ENCODE peak calls at places on chromosomes 4 and X, in five cellular contexts. One of them, this sample, is unnamed. For H3K4me1 and H3K27me3, the result is how much of the 10 kb centered on the place peaks cover.

GRCh38 chr4:152417648-152418047 is 118.2 kb downstream of the FBXW7 start:
- DNase-seq in Karpas-422: no peak
- DNase-seq in Panc1: no peak
- DNase-seq in heart right ventricle: no peak
- DNase-seq in CD8-positive, alpha-beta T cell: no peak
- DNase-seq in this sample: no peak

GRCh38 chr4:185036842-185037241 is 18.6 kb downstream of the HELT start:
- DNase-seq in Karpas-422: no peak
- DNase-seq in CD8-positive, alpha-beta T cell: no peak
- DNase-seq in Panc1: no peak
- DNase-seq in heart right ventricle: no peak
- DNase-seq in this sample: no peak

GRCh38 chrX:40174594-40175415 is 77.0 kb upstream of the BCOR start:
- DNase-seq in Panc1: no peak
- DNase-seq in heart right ventricle: no peak
- DNase-seq in CD8-positive, alpha-beta T cell: peak
- DNase-seq in Karpas-422: peak
- DNase-seq in this sample: no peak

GRCh38 chr4:4677825-4678522 is 136.1 kb upstream of the STX18 start:
- DNase-seq in Panc1: no peak
- DNase-seq in heart right ventricle: peak
- DNase-seq in Karpas-422: peak
- DNase-seq in CD8-positive, alpha-beta T cell: no peak
- DNase-seq in this sample: no peak

GRCh38 chr4:56681849-56682175 is 716 bp upstream of the HOPX start:
- DNase-seq in Panc1: no peak
- DNase-seq in CD8-positive, alpha-beta T cell: no peak
- DNase-seq in heart right ventricle: no peak
- DNase-seq in Karpas-422: no peak
- DNase-seq in this sample: no peak

GRCh38 chr4:183008492-183008891 is 90.6 kb upstream of the WWC2 start:
- DNase-seq in Panc1: no peak
- DNase-seq in heart right ventricle: no peak
- DNase-seq in CD8-positive, alpha-beta T cell: no peak
- DNase-seq in Karpas-422: no peak
- DNase-seq in this sample: no peak

GRCh38 chrX:118603981-118604380 is 108.4 kb downstream of the DOCK11 start:
- DNase-seq in Panc1: peak
- DNase-seq in Karpas-422: peak
- DNase-seq in heart right ventricle: peak
- DNase-seq in CD8-positive, alpha-beta T cell: peak
- DNase-seq in this sample: peak

GRCh38 chr4:3765271-3766206 is 646 bp upstream of the ADRA2C start:
- DNase-seq in Karpas-422: no peak
- DNase-seq in CD8-positive, alpha-beta T cell: no peak
- DNase-seq in Panc1: no peak
- DNase-seq in heart right ventricle: peak
- DNase-seq in this sample: no peak

GRCh38 chr4:84573335-84573734 is 9.6 kb upstream of the CDS1 start:
- DNase-seq in Panc1: no peak
- DNase-seq in Karpas-422: no peak
- DNase-seq in heart right ventricle: no peak
- DNase-seq in CD8-positive, alpha-beta T cell: no peak
- DNase-seq in this sample: no peak

GRCh38 chrX:65769564-65770292 is 102.3 kb downstream of the MSN start:
- DNase-seq in CD8-positive, alpha-beta T cell: no peak
- DNase-seq in Karpas-422: no peak
- DNase-seq in heart right ventricle: no peak
- DNase-seq in Panc1: no peak
- DNase-seq in this sample: no peak

GRCh38 chr4:182560358-182560757 is 317.2 kb downstream of the TENM3 start:
- DNase-seq in CD8-positive, alpha-beta T cell: no peak
- DNase-seq in heart right ventricle: no peak
- DNase-seq in Panc1: no peak
- DNase-seq in Karpas-422: no peak
- DNase-seq in this sample: no peak

GRCh38 chr4:80452055-80452454 is 116.5 kb downstream of the CFAP299 start:
- DNase-seq in Panc1: no peak
- DNase-seq in Karpas-422: no peak
- DNase-seq in CD8-positive, alpha-beta T cell: no peak
- DNase-seq in heart right ventricle: no peak
- DNase-seq in this sample: no peak

DNA sequence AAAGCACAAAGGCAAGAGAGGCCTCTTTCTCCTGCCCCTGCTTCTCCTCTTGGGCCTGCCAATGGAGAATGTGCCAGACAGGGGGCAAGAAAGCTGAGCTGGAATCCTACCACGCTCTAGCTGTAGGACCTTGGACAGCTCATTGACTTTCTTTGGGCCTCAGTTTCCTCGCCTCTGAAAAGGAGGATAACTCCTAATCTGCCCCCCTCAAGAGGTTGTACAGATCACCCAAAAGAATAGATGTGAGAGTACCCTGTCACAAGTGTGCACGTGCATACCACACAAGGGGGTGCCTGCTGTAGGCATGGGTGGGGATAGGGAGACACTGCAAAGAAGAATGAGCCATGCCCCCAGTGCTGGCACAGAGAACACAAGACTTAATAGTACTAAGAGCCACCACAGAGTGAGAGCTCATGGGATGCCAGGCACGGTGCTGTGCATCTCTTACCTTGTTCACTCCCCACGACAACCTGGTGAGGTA is 2.3 kb downstream of the SASH3 start:
- DNase-seq in heart right ventricle: no peak
- DNase-seq in CD8-positive, alpha-beta T cell: no peak
- DNase-seq in Karpas-422: no peak
- DNase-seq in Panc1: no peak
- DNase-seq in this sample: peak
- H3K4me1 ChIP-seq in heart right ventricle: under half
- H3K4me1 ChIP-seq in CD8-positive, alpha-beta T cell: half or more
- H3K4me1 ChIP-seq in Karpas-422: half or more
- H3K4me1 ChIP-seq in Panc1: under half
- H3K4me1 ChIP-seq in this sample: under half

GRCh38 chr4:146639414-146639814 is 721 bp downstream of the POU4F2 start:
- DNase-seq in heart right ventricle: no peak
- DNase-seq in Karpas-422: no peak
- DNase-seq in CD8-positive, alpha-beta T cell: no peak
- DNase-seq in Panc1: no peak
- DNase-seq in this sample: no peak
- H3K27me3 ChIP-seq in heart right ventricle: half or more
- H3K27me3 ChIP-seq in Karpas-422: under half
- H3K27me3 ChIP-seq in CD8-positive, alpha-beta T cell: under half
- H3K27me3 ChIP-seq in Panc1: under half
- H3K27me3 ChIP-seq in this sample: under half

DNA sequence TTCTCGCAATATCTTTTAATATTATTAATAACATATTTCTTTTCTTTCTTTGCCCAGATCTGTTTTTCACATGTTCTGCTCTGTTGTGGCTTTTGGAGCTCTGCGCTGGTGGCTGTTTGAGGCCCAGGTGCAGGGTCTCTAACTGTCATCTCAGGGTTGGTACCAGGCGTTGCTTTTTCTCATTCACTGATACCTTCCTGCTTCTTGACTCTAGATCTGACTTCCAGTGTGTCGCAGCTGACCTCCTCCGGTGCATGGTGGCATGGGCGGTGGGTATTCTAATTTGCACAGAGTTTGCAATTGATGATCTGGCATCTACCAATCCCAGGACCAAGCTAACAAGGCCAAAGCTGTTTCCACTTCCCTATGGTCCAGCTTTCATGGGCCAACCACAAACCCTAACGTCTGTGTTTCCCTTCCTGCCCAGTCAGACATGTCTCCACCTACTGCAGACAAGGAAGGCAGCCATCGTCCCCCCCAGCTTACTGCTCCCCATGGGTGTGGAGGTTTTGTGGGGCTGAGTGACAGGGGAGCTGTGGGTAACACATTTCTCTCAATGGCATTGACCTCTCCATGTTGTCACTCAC is 25.2 kb downstream of the LETM1 start:
- DNase-seq in Panc1: no peak
- DNase-seq in Karpas-422: no peak
- DNase-seq in heart right ventricle: no peak
- DNase-seq in CD8-positive, alpha-beta T cell: no peak
- DNase-seq in this sample: no peak
- H3K4me1 ChIP-seq in Panc1: under half
- H3K4me1 ChIP-seq in Karpas-422: under half
- H3K4me1 ChIP-seq in heart right ventricle: under half
- H3K4me1 ChIP-seq in CD8-positive, alpha-beta T cell: under half
- H3K4me1 ChIP-seq in this sample: under half

GRCh38 chr4:139574641-139575040 is 18.6 kb upstream of the SETD7 start:
- DNase-seq in CD8-positive, alpha-beta T cell: no peak
- DNase-seq in Karpas-422: no peak
- DNase-seq in heart right ventricle: no peak
- DNase-seq in Panc1: no peak
- DNase-seq in this sample: no peak

GRCh38 chr4:139582044-139582443 is 26.0 kb upstream of the SETD7 start:
- DNase-seq in Karpas-422: peak
- DNase-seq in heart right ventricle: no peak
- DNase-seq in CD8-positive, alpha-beta T cell: no peak
- DNase-seq in Panc1: no peak
- DNase-seq in this sample: no peak

GRCh38 chr4:139581096-139581495 is 25.1 kb upstream of the SETD7 start:
- DNase-seq in CD8-positive, alpha-beta T cell: no peak
- DNase-seq in Panc1: no peak
- DNase-seq in heart right ventricle: no peak
- DNase-seq in Karpas-422: no peak
- DNase-seq in this sample: no peak

GRCh38 chr4:139575072-139575471 is 19.1 kb upstream of the SETD7 start:
- DNase-seq in Panc1: no peak
- DNase-seq in CD8-positive, alpha-beta T cell: no peak
- DNase-seq in Karpas-422: no peak
- DNase-seq in heart right ventricle: no peak
- DNase-seq in this sample: no peak

DNA sequence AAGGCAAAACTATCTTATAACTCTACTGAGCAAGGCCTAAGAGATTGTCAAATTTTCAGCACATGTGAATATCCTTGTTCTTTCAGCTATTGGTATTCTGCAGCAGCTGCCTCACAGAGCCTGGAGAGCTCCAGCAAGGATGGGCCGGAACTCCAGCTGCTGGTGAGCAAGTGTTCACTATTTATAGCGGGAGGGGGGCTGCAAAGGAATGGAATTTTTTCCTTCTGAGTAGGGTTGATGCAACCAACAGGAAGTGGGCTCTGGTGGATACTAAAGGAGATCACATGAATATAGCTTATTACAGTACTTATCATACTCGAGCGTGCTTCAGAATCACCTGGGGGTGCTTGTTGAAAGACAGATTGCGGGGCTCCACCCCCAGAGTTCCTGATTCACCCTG is 20.2 kb upstream of the SETD7 start:
- DNase-seq in Karpas-422: no peak
- DNase-seq in CD8-positive, alpha-beta T cell: no peak
- DNase-seq in Panc1: no peak
- DNase-seq in heart right ventricle: no peak
- DNase-seq in this sample: no peak
- H3K27me3 ChIP-seq in Karpas-422: under half
- H3K27me3 ChIP-seq in CD8-positive, alpha-beta T cell: under half
- H3K27me3 ChIP-seq in Panc1: under half
- H3K27me3 ChIP-seq in heart right ventricle: under half
- H3K27me3 ChIP-seq in this sample: under half

DNA sequence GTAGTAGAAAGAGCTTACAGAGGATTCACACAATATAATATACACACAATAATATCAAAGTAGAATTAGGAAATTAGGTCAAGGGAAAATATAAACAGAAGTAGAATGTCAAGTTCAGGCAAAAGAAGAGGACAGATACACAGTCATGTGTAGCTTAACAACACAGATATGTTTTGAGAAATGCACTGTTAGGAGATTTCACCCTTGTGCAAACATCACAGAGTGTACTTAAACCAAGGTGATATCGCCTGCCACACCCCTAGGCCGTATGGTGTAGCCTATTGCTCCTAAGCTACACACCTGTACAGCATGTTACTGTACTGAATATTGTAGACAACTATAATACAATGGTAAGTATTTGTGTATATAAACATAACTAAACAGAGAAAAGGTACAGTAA is 110.0 kb upstream of the EDNRA start:
- DNase-seq in heart right ventricle: no peak
- DNase-seq in Panc1: no peak
- DNase-seq in Karpas-422: no peak
- DNase-seq in CD8-positive, alpha-beta T cell: no peak
- DNase-seq in this sample: peak
- H3K4me1 ChIP-seq in heart right ventricle: under half
- H3K4me1 ChIP-seq in Panc1: under half
- H3K4me1 ChIP-seq in Karpas-422: under half
- H3K4me1 ChIP-seq in CD8-positive, alpha-beta T cell: under half
- H3K4me1 ChIP-seq in this sample: under half

DNA sequence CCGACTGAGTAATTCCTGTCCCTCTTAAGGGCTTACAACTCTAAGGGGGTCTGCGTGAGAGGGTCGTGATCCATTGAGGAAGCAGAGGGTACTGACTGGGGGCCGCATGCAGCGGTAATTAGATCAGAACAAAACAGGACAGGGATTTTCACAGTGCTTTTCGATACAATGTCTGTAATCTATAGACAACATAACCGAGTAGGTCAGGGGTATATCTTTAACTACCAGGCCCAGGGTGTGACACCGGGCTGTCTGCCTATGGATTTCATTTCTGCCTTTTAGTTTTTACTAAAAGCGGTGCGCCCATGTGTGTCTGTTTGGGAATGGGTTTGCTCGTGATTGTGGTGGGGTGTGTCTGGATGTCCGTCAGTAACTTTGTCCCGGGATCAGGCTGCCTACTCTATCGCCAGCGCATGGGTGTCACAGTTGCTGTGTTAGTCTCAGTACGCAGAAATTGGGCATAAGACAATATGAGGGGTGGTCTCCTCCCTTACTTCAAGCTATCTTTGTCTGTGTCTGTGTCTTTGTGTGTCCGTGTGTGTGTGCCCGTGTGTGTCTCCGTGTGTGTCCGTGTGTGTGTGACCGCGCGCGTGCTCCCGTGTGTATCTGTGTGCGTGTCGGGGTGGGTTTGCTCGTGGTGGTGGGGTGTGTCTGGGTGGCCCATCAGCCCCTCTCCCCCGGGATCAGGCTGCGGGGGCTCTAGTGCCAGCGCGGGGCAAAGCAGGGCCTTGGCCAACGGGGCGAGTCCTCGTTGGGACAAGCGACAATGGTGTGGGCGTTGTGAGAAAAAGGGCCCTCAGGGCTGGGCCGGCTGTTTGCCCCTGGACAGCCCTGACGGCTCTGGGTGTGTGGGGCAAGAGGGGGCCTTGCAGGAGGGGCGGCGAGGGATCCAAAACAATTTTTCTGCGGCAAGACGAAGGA is 10.4 kb downstream of the FRG2 start:
- DNase-seq in Panc1: no peak
- DNase-seq in Karpas-422: no peak
- DNase-seq in heart right ventricle: no peak
- DNase-seq in CD8-positive, alpha-beta T cell: no peak
- DNase-seq in this sample: no peak
- H3K27me3 ChIP-seq in Panc1: under half
- H3K27me3 ChIP-seq in Karpas-422: under half
- H3K27me3 ChIP-seq in heart right ventricle: half or more
- H3K27me3 ChIP-seq in CD8-positive, alpha-beta T cell: under half
- H3K27me3 ChIP-seq in this sample: under half

This sample was measured in Peyer's patch.